ENCODE peak calls at places on chromosomes 7 and 10, in four cellular contexts. N, S, E and A are unnamed samples.

GRCh38 chr7:100091411-100092181 is 2.8 kb downstream of the COPS6 start:
- DNase-seq in N (peak), S (peak), E (no peak), A (no peak)

GRCh38 chr7:135195968-135196629 is 15.2 kb downstream of the WDR91 start:
- DNase-seq in N (no peak), S (no peak), E (no peak), A (no peak)

GRCh38 chr7:27424749-27425148 is 182.1 kb downstream of the EVX1 start:
- DNase-seq in N (peak), S (no peak), E (no peak), A (no peak)

GRCh38 chr7:17140421-17140820 is 158.0 kb upstream of the AHR start:
- DNase-seq in N (peak), S (no peak), E (no peak), A (no peak)

GRCh38 chr7:117588352-117588794 is 108.5 kb downstream of the CFTR start:
- DNase-seq in N (peak), S (no peak), E (no peak), A (peak)

GRCh38 chr10:114856544-114857287 is 35.1 kb downstream of the FHIP2A start:
- DNase-seq in N (peak), S (no peak), E (no peak), A (peak)

GRCh38 chr10:79116801-79117723 is 48.3 kb downstream of the ZMIZ1 start:
- DNase-seq in N (no peak), S (peak), E (peak), A (no peak)

GRCh38 chr10:987635-987905 is 664 bp upstream of the GTPBP4 start:
- DNase-seq in N (no peak), S (peak), E (peak), A (no peak)

GRCh38 chr10:35640951-35641429 is 1.1 kb downstream of the FZD8 start:
- DNase-seq in N (no peak), S (peak), E (peak), A (peak)

GRCh38 chr10:70602665-70603438 is at the start of gene PRF1:
- DNase-seq in N (no peak), S (no peak), E (no peak), A (no peak)

GRCh38 chr10:125611216-125611615 is 71.7 kb downstream of the TEX36 start:
- DNase-seq in N (no peak), S (no peak), E (no peak), A (no peak)

GRCh38 chr7:43535031-43535451 is 47.9 kb upstream of the STK17A start:
- DNase-seq in N (no peak), S (no peak), E (no peak), A (no peak)

GRCh38 chr10:133379152-133379800 is at the start of gene PAOX:
- DNase-seq in N (no peak), S (peak), E (peak), A (no peak)

GRCh38 chr10:11538834-11539190 is 72.6 kb downstream of the USP6NL start:
- DNase-seq in N (no peak), S (no peak), E (no peak), A (no peak)

GRCh38 chr7:95811846-95812445 is 39.6 kb downstream of the DYNC1I1 start:
- DNase-seq in N (no peak), S (no peak), E (no peak), A (no peak)

GRCh38 chr10:82190432-82191260 is 315.7 kb downstream of the NRG3 start:
- DNase-seq in N (peak), S (no peak), E (no peak), A (no peak)

GRCh38 chr7:131174855-131175254 is 152.8 kb upstream of the MKLN1 start:
- DNase-seq in N (no peak), S (no peak), E (no peak), A (no peak)

GRCh38 chr10:79487296-79488194 is 24.8 kb upstream of the EIF5AL1 start:
- DNase-seq in N (no peak), S (peak), E (peak), A (no peak)

GRCh38 chr7:44244282-44244681 is 43.5 kb downstream of the YKT6 start:
- DNase-seq in N (no peak), S (peak), E (peak), A (no peak)

GRCh38 chr10:69657417-69657816 is 27.4 kb downstream of the FAM241B start:
- DNase-seq in N (no peak), S (no peak), E (peak), A (no peak)

GRCh38 chr10:112739219-112739969 is 210.7 kb upstream of the TCF7L2 start:
- DNase-seq in N (no peak), S (no peak), E (no peak), A (no peak)

GRCh38 chr10:90992462-90992861 is 71.6 kb upstream of the ANKRD1 start:
- DNase-seq in N (no peak), S (no peak), E (no peak), A (no peak)

GRCh38 chr10:73810735-73811465 is 498 bp downstream of the NDST2 start:
- DNase-seq in N (no peak), S (peak), E (peak), A (no peak)

GRCh38 chr7:15461576-15461975 is 100.2 kb downstream of the AGMO start:
- DNase-seq in N (no peak), S (no peak), E (no peak), A (peak)

GRCh38 chr7:105675873-105676484 is 94.7 kb upstream of the EFCAB10 start:
- DNase-seq in N (no peak), S (no peak), E (peak), A (no peak)

GRCh38 chr7:27213150-27213903 is 13.4 kb upstream of the HOXA13 start:
- DNase-seq in N (no peak), S (peak), E (no peak), A (no peak)

GRCh38 chr7:7352845-7353244 is 170.5 kb downstream of the C1GALT1 start:
- DNase-seq in N (peak), S (peak), E (no peak), A (no peak)

GRCh38 chr10:124425227-124425962 is 6.7 kb upstream of the OAT start:
- DNase-seq in N (no peak), S (no peak), E (no peak), A (no peak)

GRCh38 chr10:51658075-51658474 is 41.3 kb downstream of the CSTF2T start:
- DNase-seq in N (no peak), S (no peak), E (peak), A (no peak)

GRCh38 chr10:932589-932988 is 1.1 kb upstream of the LARP4B start:
- DNase-seq in N (no peak), S (peak), E (no peak), A (no peak)

GRCh38 chr7:126856691-126857291 is 395.9 kb downstream of the GRM8 start:
- DNase-seq in N (no peak), S (peak), E (peak), A (no peak)
- H3K27ac ChIP-seq in N (no peak), S (no peak), E (no peak), A (no peak)

GRCh38 chr7:158772916-158773315 is 56.4 kb downstream of the ESYT2 start:
- DNase-seq in N (no peak), S (peak), E (no peak), A (no peak)
- TF ChIP-seq CTCF in N (peak), S (peak), E (no peak), A (no peak)

GRCh38 chr7:123745437-123745836 is 3.4 kb downstream of the WASL start:
- DNase-seq in N (no peak), S (no peak), E (no peak), A (no peak)

GRCh38 chr7:123747620-123748141 is 1.1 kb downstream of the WASL start:
- DNase-seq in N (peak), S (peak), E (peak), A (peak)

GRCh38 chr7:123744416-123744815 is 4.4 kb downstream of the WASL start:
- DNase-seq in N (no peak), S (no peak), E (no peak), A (no peak)

GRCh38 chr7:123747089-123747488 is 1.7 kb downstream of the WASL start:
- DNase-seq in N (no peak), S (no peak), E (no peak), A (no peak)

GRCh38 chr7:123746055-123746454 is 2.7 kb downstream of the WASL start:
- DNase-seq in N (no peak), S (no peak), E (no peak), A (no peak)
- H3K4me3 ChIP-seq in N (peak), S (peak), E (peak), A (peak)

DNA sequence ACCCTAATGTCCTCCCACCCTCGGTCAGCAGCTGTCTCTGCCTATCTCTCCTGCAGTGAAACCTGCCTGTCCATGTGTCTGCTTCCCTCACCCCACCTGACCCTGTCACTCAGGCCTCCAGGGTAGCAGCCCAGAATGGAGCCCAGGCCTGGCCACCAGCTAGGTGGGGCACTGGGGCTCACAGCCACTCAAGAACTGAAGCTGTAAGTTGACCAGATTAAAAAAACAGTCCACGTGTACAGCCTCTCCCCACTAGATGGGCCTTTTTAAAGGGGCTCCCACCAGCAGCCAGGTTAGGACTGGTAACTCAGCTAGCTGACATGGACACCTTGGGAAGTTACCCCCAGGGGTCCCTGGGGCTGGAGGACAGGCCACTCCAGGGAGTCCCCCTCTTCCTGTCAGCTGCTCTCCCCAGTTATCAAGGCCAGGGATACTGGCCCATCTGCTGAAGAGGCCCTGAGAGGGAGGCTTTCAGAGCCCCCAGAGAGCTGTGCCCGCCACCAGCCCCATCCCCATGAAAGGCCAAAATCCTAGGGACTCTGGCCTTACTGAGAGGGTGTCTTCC is 1.4 kb downstream of the SMARCD3 start:
- DNase-seq in N (no peak), S (no peak), E (peak), A (no peak)
- H3K27ac ChIP-seq in N (no peak), S (no peak), E (peak), A (peak)

DNA sequence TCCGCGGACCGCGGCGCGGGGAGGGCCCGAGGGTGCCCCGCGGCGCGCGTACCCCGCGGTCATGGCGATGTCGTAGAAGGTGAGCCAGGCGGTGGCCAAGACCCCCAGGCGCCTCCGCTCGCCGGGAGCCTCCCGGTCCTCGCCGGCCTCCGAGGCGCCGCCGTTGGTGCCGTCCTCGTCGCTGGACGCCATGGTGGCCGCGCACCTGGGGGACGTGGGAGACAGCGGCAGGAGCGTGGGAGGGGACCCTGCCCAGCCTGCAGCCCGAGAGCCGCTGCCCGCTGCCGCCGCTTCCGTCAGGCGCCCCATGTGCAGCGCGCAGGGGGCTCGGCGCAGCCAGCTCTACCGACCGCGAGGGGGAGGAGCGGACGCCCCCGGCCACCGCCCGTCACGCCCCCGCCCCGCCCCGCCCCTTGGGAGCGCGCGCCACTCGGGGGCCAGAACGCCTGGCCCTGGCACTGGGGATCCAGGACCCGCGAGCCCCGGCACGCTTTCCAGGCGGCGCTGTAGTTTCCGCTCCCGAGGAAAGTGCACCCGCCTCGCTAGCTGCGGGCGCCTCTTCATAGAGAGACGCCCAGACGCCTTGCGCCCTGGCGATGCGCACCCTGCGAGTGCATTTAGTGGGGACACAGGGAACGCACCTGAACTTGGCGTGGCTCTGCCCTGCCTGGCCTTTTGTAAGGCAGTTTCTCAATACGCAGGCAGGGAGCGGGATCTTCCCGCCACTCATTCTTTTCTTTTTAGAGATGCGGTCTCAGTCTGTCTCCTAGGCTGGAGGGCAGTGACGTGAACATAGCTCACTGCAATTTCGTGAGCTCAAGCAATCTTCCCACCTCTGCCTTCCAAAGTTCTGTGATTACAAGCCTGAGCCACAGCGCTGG is at the start of gene HACD1:
- DNase-seq in N (peak), S (peak), E (peak), A (peak)
- TF ChIP-seq CTCF in N (no peak), S (no peak), E (peak), A (peak)